ENCODE peak calls at places on chromosomes 13 and 19, in six cellular contexts. One of them, this sample, is unnamed.

GRCh38 chr19:57747472-57747807 is 825 bp downstream of the ZNF776 start:
- DNase-seq in A549: no peak
- DNase-seq in activated naive CD4-positive, alpha-beta T cell: no peak
- DNase-seq in COR-L47: no peak
- DNase-seq in heart right ventricle: no peak
- DNase-seq in omental fat pad: no peak
- DNase-seq in this sample: no peak

GRCh38 chr13:100815476-100816046 is 141.0 kb upstream of the TMTC4 start:
- DNase-seq in activated naive CD4-positive, alpha-beta T cell: no peak
- DNase-seq in heart right ventricle: no peak
- DNase-seq in A549: no peak
- DNase-seq in COR-L47: no peak
- DNase-seq in omental fat pad: no peak
- DNase-seq in this sample: no peak

GRCh38 chr19:39008137-39008536 is 24.2 kb downstream of the FBXO27 start:
- DNase-seq in A549: no peak
- DNase-seq in heart right ventricle: no peak
- DNase-seq in omental fat pad: no peak
- DNase-seq in COR-L47: no peak
- DNase-seq in activated naive CD4-positive, alpha-beta T cell: no peak
- DNase-seq in this sample: no peak

GRCh38 chr13:49353908-49354307 is 90.0 kb downstream of the CAB39L start:
- DNase-seq in omental fat pad: no peak
- DNase-seq in COR-L47: no peak
- DNase-seq in A549: no peak
- DNase-seq in activated naive CD4-positive, alpha-beta T cell: no peak
- DNase-seq in heart right ventricle: no peak
- DNase-seq in this sample: no peak

GRCh38 chr13:78241278-78241919 is 322.8 kb upstream of the EDNRB start:
- DNase-seq in A549: peak
- DNase-seq in activated naive CD4-positive, alpha-beta T cell: no peak
- DNase-seq in heart right ventricle: no peak
- DNase-seq in omental fat pad: no peak
- DNase-seq in COR-L47: peak
- DNase-seq in this sample: no peak

GRCh38 chr19:29843180-29844051 is 31.6 kb downstream of the CCNE1 start:
- DNase-seq in omental fat pad: no peak
- DNase-seq in COR-L47: no peak
- DNase-seq in activated naive CD4-positive, alpha-beta T cell: no peak
- DNase-seq in heart right ventricle: peak
- DNase-seq in A549: no peak
- DNase-seq in this sample: no peak

GRCh38 chr13:94416454-94417080 is 62.9 kb downstream of the DCT start:
- DNase-seq in omental fat pad: no peak
- DNase-seq in heart right ventricle: no peak
- DNase-seq in COR-L47: peak
- DNase-seq in A549: peak
- DNase-seq in activated naive CD4-positive, alpha-beta T cell: no peak
- DNase-seq in this sample: no peak

GRCh38 chr13:19957320-19958118 is 1.0 kb upstream of the ZMYM2 start:
- DNase-seq in A549: peak
- DNase-seq in heart right ventricle: peak
- DNase-seq in COR-L47: peak
- DNase-seq in omental fat pad: peak
- DNase-seq in activated naive CD4-positive, alpha-beta T cell: peak
- DNase-seq in this sample: no peak

GRCh38 chr13:85985791-85986190 is 186.6 kb upstream of the SLITRK6 start:
- DNase-seq in omental fat pad: no peak
- DNase-seq in A549: no peak
- DNase-seq in activated naive CD4-positive, alpha-beta T cell: no peak
- DNase-seq in COR-L47: no peak
- DNase-seq in heart right ventricle: no peak
- DNase-seq in this sample: no peak

GRCh38 chr13:43297967-43298366 is 274.6 kb downstream of the DNAJC15 start:
- DNase-seq in omental fat pad: no peak
- DNase-seq in activated naive CD4-positive, alpha-beta T cell: no peak
- DNase-seq in A549: no peak
- DNase-seq in COR-L47: peak
- DNase-seq in heart right ventricle: no peak
- DNase-seq in this sample: no peak

GRCh38 chr13:106484755-106485193 is 50.7 kb downstream of the EFNB2 start:
- DNase-seq in COR-L47: no peak
- DNase-seq in A549: no peak
- DNase-seq in heart right ventricle: peak
- DNase-seq in activated naive CD4-positive, alpha-beta T cell: no peak
- DNase-seq in omental fat pad: no peak
- DNase-seq in this sample: no peak

This sample was measured in AG04449.